ENCODE peak calls at places on chromosomes 16 and 17, in eight cellular contexts. D is H1, G is PC-3, I is cardiac muscle cell, C is mesenchymal stem cell, Z is tibial artery, X is A549, U is spleen. J is an unnamed sample. For H3K4me1, the result is how much of the 10 kb centered on the place peaks cover.

GRCh38 chr16:19130852-19131808 is 17.4 kb downstream of the ITPRIPL2 start:
- DNase-seq in D (no peak), C (peak), G (peak), I (no peak), Z (peak), U (no peak), X (no peak), J (peak)

GRCh38 chr17:4877089-4877488 is 22.2 kb upstream of the C17orf107 start:
- DNase-seq in I (no peak), X (no peak), U (no peak), Z (no peak), G (no peak), C (no peak), D (no peak), J (no peak)

GRCh38 chr17:59829217-59830006 is 63.3 kb downstream of the TUBD1 start:
- DNase-seq in X (peak), U (no peak), G (peak), I (no peak), C (peak), Z (no peak), D (no peak), J (peak)

GRCh38 chr17:8285270-8286181 is 2.9 kb upstream of the RANGRF start:
- DNase-seq in I (no peak), C (no peak), G (no peak), Z (no peak), X (no peak), D (no peak), U (no peak), J (no peak)

GRCh38 chr17:79074650-79075432 is at the start of gene ENGASE:
- DNase-seq in Z (peak), U (peak), C (peak), G (peak), I (peak), D (peak), X (peak), J (peak)

GRCh38 chr17:72591500-72592241 is 470.9 kb downstream of the SOX9 start:
- DNase-seq in G (peak), I (peak), U (no peak), D (no peak), C (peak), Z (no peak), X (no peak), J (peak)

GRCh38 chr17:58309918-58310259 is 18.7 kb downstream of the TSPOAP1 start:
- DNase-seq in Z (no peak), C (no peak), U (no peak), D (no peak), X (no peak), G (no peak), I (no peak), J (no peak)

GRCh38 chr17:77736721-77737120 is 221.8 kb upstream of the TNRC6C start:
- DNase-seq in G (no peak), C (no peak), X (no peak), D (no peak), I (no peak), Z (peak), U (no peak), J (peak)

GRCh38 chr17:13353590-13353989 is 248.1 kb downstream of the HS3ST3A1 start:
- DNase-seq in G (no peak), D (no peak), Z (no peak), C (peak), X (no peak), U (no peak), I (peak), J (no peak)

GRCh38 chr17:56598471-56598870 is 5.0 kb downstream of the NOG start:
- DNase-seq in I (no peak), D (no peak), X (no peak), C (peak), Z (no peak), G (peak), U (no peak), J (peak)

GRCh38 chr17:83125515-83126274 is 46.3 kb downstream of the METRNL start:
- DNase-seq in Z (peak), U (peak), D (no peak), X (no peak), C (no peak), I (no peak), G (no peak), J (no peak)

GRCh38 chr17:59254742-59255141 is 34.4 kb downstream of the GDPD1 start:
- DNase-seq in D (no peak), U (no peak), Z (no peak), G (peak), I (no peak), X (no peak), C (no peak), J (no peak)

GRCh38 chr17:2450016-2450650 is 49.3 kb upstream of the MNT start:
- DNase-seq in I (no peak), X (no peak), C (no peak), Z (no peak), D (no peak), G (no peak), U (no peak), J (no peak)

GRCh38 chr17:82232876-82233785 is 4.3 kb downstream of the SLC16A3 start:
- DNase-seq in C (no peak), G (no peak), U (peak), D (no peak), I (no peak), Z (peak), X (no peak), J (no peak)

GRCh38 chr16:80682435-80683070 is 121.8 kb downstream of the CDYL2 start:
- DNase-seq in X (no peak), I (no peak), U (no peak), D (no peak), Z (no peak), C (no peak), G (no peak), J (no peak)
- H3K4me3 ChIP-seq in X (no peak), I (no peak), U (no peak), D (no peak), Z (no peak), C (no peak), G (no peak), J (no peak)

GRCh38 chr17:1110524-1110843 is 69.3 kb downstream of the ABR start:
- DNase-seq in I (no peak), Z (no peak), D (no peak), G (no peak), X (no peak), U (no peak), C (no peak), J (no peak)
- H3K4me1 ChIP-seq in I (under half), Z (half or more), D (under half), G (under half), X (half or more), U (half or more), C (half or more), J (half or more)

GRCh38 chr16:84138824-84139627 is 6.0 kb downstream of the HSDL1 start:
- DNase-seq in Z (no peak), I (peak), C (peak), D (no peak), X (no peak), U (no peak), G (peak), J (no peak)

GRCh38 chr16:84136331-84137125 is 8.4 kb downstream of the HSDL1 start:
- DNase-seq in I (no peak), X (no peak), C (no peak), D (no peak), G (no peak), Z (no peak), U (no peak), J (peak)

GRCh38 chr16:84137769-84138357 is 7.1 kb downstream of the HSDL1 start:
- DNase-seq in G (no peak), C (no peak), I (no peak), U (no peak), Z (no peak), X (no peak), D (no peak), J (no peak)

GRCh38 chr16:84138500-84138823 is 6.5 kb downstream of the HSDL1 start:
- DNase-seq in I (no peak), G (no peak), U (no peak), X (no peak), Z (no peak), C (no peak), D (no peak), J (no peak)

DNA sequence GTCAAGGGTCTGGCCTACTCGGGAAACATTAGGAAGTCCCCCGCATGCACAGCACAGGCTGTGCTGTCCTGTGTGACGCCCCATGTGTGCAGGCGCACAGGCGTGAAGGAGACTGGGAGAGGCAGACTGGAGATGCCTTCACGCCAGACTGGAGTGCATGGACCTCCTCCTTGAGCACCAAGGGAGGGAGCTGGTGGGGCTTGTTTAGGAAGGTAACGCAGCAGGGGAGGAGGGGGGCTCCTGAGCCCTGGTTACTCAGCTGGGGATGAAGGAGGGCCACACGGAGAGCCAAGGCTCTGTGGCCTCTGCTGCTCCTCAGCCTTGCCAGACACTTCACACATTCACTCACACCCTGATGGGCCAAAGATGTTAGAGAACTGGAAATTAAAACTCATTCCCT is 7.7 kb downstream of the HSDL1 start:
- DNase-seq in C (no peak), Z (no peak), I (no peak), D (no peak), U (no peak), G (no peak), X (no peak), J (no peak)
- H3K4me3 ChIP-seq in C (no peak), Z (no peak), I (no peak), D (no peak), U (no peak), G (no peak), X (no peak), J (no peak)

GRCh38 chr16:84538441-84538840 is 34.0 kb upstream of the MEAK7 start:
- DNase-seq in X (no peak), C (no peak), Z (no peak), G (no peak), U (peak), I (no peak), D (no peak), J (no peak)
- H3K4me1 ChIP-seq in X (under half), C (under half), Z (under half), G (under half), U (under half), I (under half), D (under half), J (under half)